ENCODE peak calls at places on chromosome 4, in five cellular contexts. P is Calu3, Y is AML-193, G is caudate nucleus, O is pancreas. B is an unnamed sample.

GRCh38 chr4:147090486-147090885 is 144.8 kb upstream of the TTC29 start:
- DNase-seq in G (no peak), Y (no peak), P (no peak), O (no peak), B (no peak)

GRCh38 chr4:77232653-77233052 is 75.6 kb downstream of the CCNG2 start:
- DNase-seq in G (no peak), O (no peak), P (peak), Y (no peak), B (no peak)

GRCh38 chr4:183182873-183183725 is 84.0 kb downstream of the WWC2 start:
- DNase-seq in Y (no peak), G (no peak), O (no peak), P (peak), B (no peak)

GRCh38 chr4:101355767-101356702 is 8.7 kb upstream of the PPP3CA start:
- DNase-seq in P (peak), O (no peak), Y (no peak), G (no peak), B (no peak)

GRCh38 chr4:7226464-7226863 is 34.1 kb downstream of the SORCS2 start:
- DNase-seq in O (no peak), G (no peak), Y (no peak), P (no peak), B (no peak)

GRCh38 chr4:169167958-169168357 is 102.8 kb downstream of the SH3RF1 start:
- DNase-seq in G (no peak), P (no peak), Y (no peak), O (no peak), B (no peak)

GRCh38 chr4:1520145-1520661 is 114.0 kb upstream of the NKX1-1 start:
- DNase-seq in Y (no peak), P (no peak), G (no peak), O (no peak), B (peak)

GRCh38 chr4:13777341-13777740 is 149.8 kb upstream of the BOD1L1 start:
- DNase-seq in G (no peak), O (no peak), Y (no peak), P (no peak), B (no peak)

GRCh38 chr4:105061136-105061696 is 85.5 kb upstream of the TET2 start:
- DNase-seq in P (peak), O (no peak), Y (peak), G (no peak), B (no peak)

GRCh38 chr4:92969650-92970370 is 666.0 kb downstream of the GRID2 start:
- DNase-seq in Y (no peak), O (no peak), G (no peak), P (no peak), B (no peak)

GRCh38 chr4:119300072-119300387 is 21.9 kb downstream of the FABP2 start:
- DNase-seq in O (peak), Y (no peak), G (no peak), P (peak), B (peak)

GRCh38 chr4:37628977-37629609 is 57.1 kb downstream of the RELL1 start:
- DNase-seq in G (no peak), Y (peak), P (peak), O (no peak), B (peak)

GRCh38 chr4:184728858-184729257 is 5.0 kb downstream of the CENPU start:
- DNase-seq in Y (no peak), O (no peak), P (peak), G (no peak), B (no peak)

GRCh38 chr4:53490161-53490915 is 100.9 kb downstream of the LNX1 start:
- DNase-seq in P (no peak), Y (no peak), O (no peak), G (no peak), B (no peak)

GRCh38 chr4:146333187-146333894 is 119.0 kb downstream of the REELD1 start:
- DNase-seq in Y (peak), O (no peak), P (no peak), G (no peak), B (no peak)

GRCh38 chr4:27360651-27361347 is 500.2 kb downstream of the STIM2 start:
- DNase-seq in P (no peak), G (no peak), O (no peak), Y (no peak), B (no peak)

GRCh38 chr4:85084371-85085170 is 118.1 kb upstream of the WDFY3 start:
- DNase-seq in Y (peak), O (peak), G (no peak), P (peak), B (no peak)

GRCh38 chr4:3112979-3113469 is 38.5 kb downstream of the HTT start:
- DNase-seq in P (no peak), Y (no peak), O (no peak), G (no peak), B (no peak)

GRCh38 chr4:6491235-6491634 is 18.8 kb upstream of the PPP2R2C start:
- DNase-seq in O (no peak), Y (no peak), P (no peak), G (no peak), B (no peak)

GRCh38 chr4:117784266-117784665 is 250.0 kb upstream of the NDST3 start:
- DNase-seq in O (no peak), G (no peak), Y (no peak), P (no peak), B (no peak)

GRCh38 chr4:165597581-165598480 is 219.0 kb downstream of the CPE start:
- DNase-seq in O (no peak), P (no peak), G (no peak), Y (no peak), B (no peak)

GRCh38 chr4:187668683-187669082 is 326.9 kb upstream of the ZFP42 start:
- DNase-seq in G (no peak), Y (no peak), P (no peak), O (no peak), B (no peak)

GRCh38 chr4:126404549-126404948 is 1089.8 kb downstream of the FAT4 start:
- DNase-seq in O (no peak), Y (no peak), G (no peak), P (no peak), B (no peak)

GRCh38 chr4:52298444-52298843 is 247.3 kb downstream of the SPATA18 start:
- DNase-seq in O (no peak), G (no peak), Y (no peak), P (no peak), B (no peak)

GRCh38 chr4:51894246-51894645 is 51.3 kb downstream of the DCUN1D4 start:
- DNase-seq in O (no peak), P (no peak), Y (no peak), G (no peak), B (no peak)

GRCh38 chr4:122968227-122968812 is 45.9 kb upstream of the NUDT6 start:
- DNase-seq in P (no peak), O (no peak), G (no peak), Y (no peak), B (no peak)

GRCh38 chr4:100312615-100313355 is 122.5 kb upstream of the DDIT4L start:
- DNase-seq in P (no peak), G (no peak), Y (no peak), O (no peak), B (no peak)

GRCh38 chr4:76570141-76570989 is 135.3 kb downstream of the SHROOM3 start:
- DNase-seq in Y (no peak), O (peak), P (no peak), G (no peak), B (peak)

GRCh38 chr4:187090401-187090800 is 366.7 kb upstream of the FAT1 start:
- DNase-seq in O (no peak), Y (no peak), P (no peak), G (no peak), B (no peak)

GRCh38 chr4:41359836-41360213 is 103.1 kb downstream of the UCHL1 start:
- DNase-seq in P (no peak), G (no peak), Y (no peak), O (no peak), B (no peak)

GRCh38 chr4:128234836-128235235 is 52.8 kb downstream of the PGRMC2 start:
- DNase-seq in P (no peak), O (no peak), G (no peak), Y (no peak), B (no peak)

GRCh38 chr4:36676139-36677050 is 395.0 kb downstream of the DTHD1 start:
- DNase-seq in G (no peak), P (no peak), Y (no peak), O (no peak), B (no peak)